ENCODE peak calls at places on chromosomes 1 and 21, in eight cellular contexts. U is psoas muscle, P is fibroblast of mammary gland, D is adrenal gland, S is colonic mucosa, C is bronchial epithelial cell, X is AG09309, J is brain microvascular endothelial cell. R is an unnamed sample.

GRCh38 chr1:11384170-11384554 is 94.8 kb upstream of the DISP3 start:
- DNase-seq in S (no peak), J (no peak), C (peak; percentile 40), P (peak; percentile 44), X (no peak), D (no peak), U (no peak), R (no peak)

GRCh38 chr21:46366966-46367365 is 43.0 kb downstream of the PCNT start:
- DNase-seq in C (no peak), P (no peak), D (no peak), U (no peak), S (no peak), J (no peak), X (no peak), R (no peak)

GRCh38 chr1:211577826-211578639 is 928 bp downstream of the SLC30A1 start:
- DNase-seq in S (peak; percentile 84), X (no peak), P (peak; percentile 49), J (peak; percentile 32), C (peak; percentile 58), D (peak; percentile 72), U (peak; percentile 84), R (peak; percentile 42)

GRCh38 chr1:201282931-201283829 is at the start of gene PKP1:
- DNase-seq in S (peak; percentile 69), P (no peak), J (no peak), X (no peak), D (no peak), U (peak; percentile 64), C (peak; percentile 78), R (no peak)

GRCh38 chr21:44382536-44382935 is 29.1 kb downstream of the TRPM2 start:
- DNase-seq in U (no peak), X (no peak), C (no peak), J (no peak), S (no peak), P (no peak), D (no peak), R (no peak)

GRCh38 chr1:119771770-119772169 is 3.1 kb upstream of the HMGCS2 start:
- DNase-seq in C (peak; percentile 52), U (no peak), X (no peak), J (no peak), S (no peak), D (no peak), P (no peak), R (no peak)

GRCh38 chr1:150009604-150010387 is 730 bp downstream of the OTUD7B start:
- DNase-seq in P (peak; percentile 89), J (peak; percentile 77), S (peak; percentile 60), D (peak; percentile 63), X (peak; percentile 49), C (peak; percentile 83), U (peak; percentile 81), R (peak; percentile 84)

GRCh38 chr1:162328507-162328906 is 48.1 kb downstream of the SPATA46 start:
- DNase-seq in P (no peak), J (no peak), U (no peak), S (no peak), C (no peak), X (no peak), D (no peak), R (no peak)

GRCh38 chr1:37486680-37487618 is 12.6 kb downstream of the ZC3H12A start:
- DNase-seq in C (peak; percentile 71), S (peak; percentile 87), J (peak; percentile 67), U (peak; percentile 92), P (peak; percentile 89), X (no peak), D (peak; percentile 89), R (peak; percentile 59)

GRCh38 chr1:53736290-53736689 is 2.7 kb downstream of the GLIS1 start:
- DNase-seq in P (peak; percentile 61), X (peak; percentile 52), S (no peak), J (peak; percentile 91), D (no peak), C (no peak), U (no peak), R (no peak)

GRCh38 chr1:172203135-172203823 is 217.2 kb upstream of the C1orf105 start:
- DNase-seq in U (no peak), P (no peak), D (no peak), C (no peak), J (peak; percentile 19), S (peak; percentile 18), X (no peak), R (no peak)

GRCh38 chr1:86370627-86371026 is 25.5 kb downstream of the ODF2L start:
- DNase-seq in D (no peak), P (peak; percentile 50), C (no peak), U (no peak), X (no peak), J (no peak), S (no peak), R (peak; percentile 73)

GRCh38 chr1:62401034-62401433 is 35.8 kb upstream of the USP1 start:
- DNase-seq in J (no peak), C (no peak), S (no peak), P (no peak), U (no peak), X (no peak), D (no peak), R (no peak)

GRCh38 chr1:145425436-145426029 is at the start of gene NBPF20:
- DNase-seq in U (peak; percentile 87), J (peak; percentile 57), P (peak; percentile 49), D (peak; percentile 82), C (peak; percentile 53), S (peak; percentile 88), X (no peak), R (peak; percentile 39)

GRCh38 chr1:220874201-220874655 is 5.0 kb upstream of the HLX start:
- DNase-seq in U (no peak), S (peak; percentile 67), J (peak; percentile 23), D (peak; percentile 67), C (peak; percentile 23), P (peak; percentile 70), X (no peak), R (peak; percentile 26)

GRCh38 chr1:29469457-29469856 is 233.1 kb downstream of the PTPRU start:
- DNase-seq in X (no peak), P (peak; percentile 51), C (no peak), D (peak; percentile 47), S (no peak), J (no peak), U (peak; percentile 86), R (no peak)

GRCh38 chr1:240407407-240407806 is 204.5 kb downstream of the GREM2 start:
- DNase-seq in D (no peak), U (no peak), P (no peak), X (no peak), J (no peak), C (no peak), S (no peak), R (no peak)

GRCh38 chr1:35386290-35386689 is 117.8 kb downstream of the ZMYM4 start:
- DNase-seq in P (no peak), X (no peak), S (no peak), C (no peak), D (no peak), J (no peak), U (no peak), R (no peak)
- TF ChIP-seq CTCF in P (no peak), X (no peak), S (no peak), C (no peak), D (no peak), J (no peak), U (no peak), R (no peak)

GRCh38 chr1:205321109-205321958 is at the start of gene NUAK2:
- DNase-seq in J (peak; percentile 91), X (peak; percentile 46), P (peak; percentile 80), S (peak; percentile 97), U (peak; percentile 93), C (peak; percentile 79), D (peak; percentile 94), R (peak; percentile 77)
- TF ChIP-seq CTCF in J (peak; percentile 40), X (peak; percentile 33), P (no peak), S (peak; percentile 12), U (peak; percentile 30), C (peak; percentile 47), D (peak; percentile 19), R (peak; percentile 73)

DNA sequence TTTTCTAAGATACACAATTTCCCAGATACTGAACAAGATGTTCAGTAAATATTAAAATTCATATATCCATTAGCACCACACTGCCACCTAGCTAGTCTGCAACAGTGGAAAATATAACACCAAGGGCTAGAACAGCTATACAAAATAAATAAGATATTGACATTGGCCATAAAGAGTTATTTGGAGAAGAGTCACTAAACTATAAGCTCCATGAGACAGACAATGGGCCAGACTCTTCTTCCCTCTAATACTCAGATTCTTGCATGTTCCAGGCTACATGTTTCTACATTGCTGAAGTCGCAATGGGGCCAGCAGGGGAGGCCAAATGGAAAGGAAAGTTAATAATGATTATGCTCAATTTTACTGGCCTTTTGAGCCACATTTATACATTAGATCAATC is 21.5 kb downstream of the SPATA6 start:
- DNase-seq in X (no peak), J (no peak), U (no peak), D (no peak), C (no peak), S (no peak), P (no peak), R (no peak)
- TF ChIP-seq CTCF in X (peak; percentile 22), J (peak; percentile 28), U (peak; percentile 4), D (peak; percentile 46), C (no peak), S (peak; percentile 17), P (peak; percentile 32), R (peak; percentile 23)

GRCh38 chr1:75053207-75053606 is 81.0 kb upstream of the LHX8 start:
- DNase-seq in U (no peak), S (no peak), D (no peak), P (no peak), X (no peak), J (no peak), C (peak; percentile 1), R (no peak)
- TF ChIP-seq CTCF in U (no peak), S (no peak), D (no peak), P (no peak), X (no peak), J (no peak), C (no peak), R (no peak)